ENCODE peak calls at places on chromosomes 5 and 9, in five cellular contexts. One of them, this sample, is unnamed.

GRCh38 chr9:114559830-114560520 is 27.6 kb upstream of the ATP6V1G1 start:
- DNase-seq in fibroblast of mammary gland: no peak
- DNase-seq in body of pancreas: no peak
- DNase-seq in SK-N-SH: no peak
- DNase-seq in AG04449: no peak
- DNase-seq in this sample: no peak

GRCh38 chr5:17087035-17087434 is 130.4 kb upstream of the BASP1 start:
- DNase-seq in body of pancreas: no peak
- DNase-seq in fibroblast of mammary gland: no peak
- DNase-seq in SK-N-SH: no peak
- DNase-seq in AG04449: no peak
- DNase-seq in this sample: no peak

GRCh38 chr5:154157483-154158378 is 32.8 kb upstream of the GALNT10 start:
- DNase-seq in body of pancreas: no peak
- DNase-seq in AG04449: no peak
- DNase-seq in SK-N-SH: no peak
- DNase-seq in fibroblast of mammary gland: no peak
- DNase-seq in this sample: no peak

GRCh38 chr5:65037845-65038815 is 269.4 kb downstream of the CWC27 start:
- DNase-seq in SK-N-SH: no peak
- DNase-seq in body of pancreas: peak; percentile 28
- DNase-seq in AG04449: no peak
- DNase-seq in fibroblast of mammary gland: no peak
- DNase-seq in this sample: no peak

GRCh38 chr5:27821681-27822080 is 783.3 kb upstream of the CDH9 start:
- DNase-seq in AG04449: no peak
- DNase-seq in SK-N-SH: no peak
- DNase-seq in fibroblast of mammary gland: no peak
- DNase-seq in body of pancreas: no peak
- DNase-seq in this sample: no peak

GRCh38 chr9:76155361-76155760 is 238.9 kb downstream of the RFK start:
- DNase-seq in AG04449: no peak
- DNase-seq in body of pancreas: no peak
- DNase-seq in SK-N-SH: no peak
- DNase-seq in fibroblast of mammary gland: no peak
- DNase-seq in this sample: no peak

GRCh38 chr5:32710335-32710858 is 724 bp upstream of the NPR3 start:
- DNase-seq in fibroblast of mammary gland: peak; percentile 21
- DNase-seq in SK-N-SH: peak; percentile 41
- DNase-seq in body of pancreas: peak; percentile 25
- DNase-seq in AG04449: no peak
- DNase-seq in this sample: no peak

GRCh38 chr9:72313507-72313906 is 51.5 kb downstream of the ZFAND5 start:
- DNase-seq in body of pancreas: no peak
- DNase-seq in AG04449: no peak
- DNase-seq in SK-N-SH: no peak
- DNase-seq in fibroblast of mammary gland: no peak
- DNase-seq in this sample: no peak

GRCh38 chr5:180806351-180807011 is 3.9 kb upstream of the MGAT1 start:
- DNase-seq in fibroblast of mammary gland: no peak
- DNase-seq in SK-N-SH: no peak
- DNase-seq in body of pancreas: no peak
- DNase-seq in AG04449: no peak
- DNase-seq in this sample: no peak

GRCh38 chr5:127685662-127686061 is 17.5 kb upstream of the CCDC192 start:
- DNase-seq in body of pancreas: no peak
- DNase-seq in fibroblast of mammary gland: peak; percentile 41
- DNase-seq in SK-N-SH: no peak
- DNase-seq in AG04449: no peak
- DNase-seq in this sample: no peak

GRCh38 chr9:16290169-16290568 is 580.3 kb downstream of the BNC2 start:
- DNase-seq in SK-N-SH: no peak
- DNase-seq in body of pancreas: no peak
- DNase-seq in fibroblast of mammary gland: no peak
- DNase-seq in AG04449: no peak
- DNase-seq in this sample: no peak

GRCh38 chr9:70902705-70903131 is 218.7 kb downstream of the TRPM3 start:
- DNase-seq in SK-N-SH: no peak
- DNase-seq in AG04449: peak; percentile 99
- DNase-seq in body of pancreas: no peak
- DNase-seq in fibroblast of mammary gland: peak; percentile 100
- DNase-seq in this sample: no peak

GRCh38 chr5:87499478-87500410 is 87.0 kb upstream of the CCNH start:
- DNase-seq in fibroblast of mammary gland: peak; percentile 2
- DNase-seq in AG04449: no peak
- DNase-seq in body of pancreas: no peak
- DNase-seq in SK-N-SH: no peak
- DNase-seq in this sample: no peak

GRCh38 chr9:127854169-127854833 is at the start of gene ENG:
- DNase-seq in fibroblast of mammary gland: peak; percentile 48
- DNase-seq in AG04449: no peak
- DNase-seq in body of pancreas: peak; percentile 53
- DNase-seq in SK-N-SH: peak; percentile 85
- DNase-seq in this sample: peak; percentile 90

GRCh38 chr9:97529363-97530076 is 28.1 kb downstream of the TMOD1 start:
- DNase-seq in AG04449: no peak
- DNase-seq in SK-N-SH: no peak
- DNase-seq in fibroblast of mammary gland: peak; percentile 50
- DNase-seq in body of pancreas: no peak
- DNase-seq in this sample: no peak

GRCh38 chr9:22990349-22990748 is 543.7 kb downstream of the DMRTA1 start:
- DNase-seq in SK-N-SH: no peak
- DNase-seq in fibroblast of mammary gland: no peak
- DNase-seq in body of pancreas: no peak
- DNase-seq in AG04449: no peak
- DNase-seq in this sample: no peak

GRCh38 chr5:61667523-61668229 is 335.6 kb downstream of the ZSWIM6 start:
- DNase-seq in AG04449: no peak
- DNase-seq in body of pancreas: no peak
- DNase-seq in fibroblast of mammary gland: peak; percentile 35
- DNase-seq in SK-N-SH: no peak
- DNase-seq in this sample: no peak

GRCh38 chr5:134020188-134020587 is 15.4 kb upstream of the VDAC1 start:
- DNase-seq in SK-N-SH: no peak
- DNase-seq in fibroblast of mammary gland: no peak
- DNase-seq in AG04449: no peak
- DNase-seq in body of pancreas: peak; percentile 43
- DNase-seq in this sample: no peak

GRCh38 chr9:129933709-129934586 is 98.7 kb downstream of the USP20 start:
- DNase-seq in AG04449: no peak
- DNase-seq in body of pancreas: no peak
- DNase-seq in SK-N-SH: peak; percentile 49
- DNase-seq in fibroblast of mammary gland: peak; percentile 38
- DNase-seq in this sample: no peak

GRCh38 chr5:32531885-32532520 is 53.4 kb upstream of the SUB1 start:
- DNase-seq in body of pancreas: no peak
- DNase-seq in fibroblast of mammary gland: peak; percentile 71
- DNase-seq in AG04449: no peak
- DNase-seq in SK-N-SH: no peak
- DNase-seq in this sample: no peak

GRCh38 chr5:79285833-79286232 is 49.9 kb downstream of the JMY start:
- DNase-seq in fibroblast of mammary gland: no peak
- DNase-seq in SK-N-SH: no peak
- DNase-seq in body of pancreas: no peak
- DNase-seq in AG04449: no peak
- DNase-seq in this sample: no peak

GRCh38 chr9:97572892-97573365 is 60.2 kb downstream of the TSTD2 start:
- DNase-seq in fibroblast of mammary gland: no peak
- DNase-seq in body of pancreas: no peak
- DNase-seq in SK-N-SH: no peak
- DNase-seq in AG04449: no peak
- DNase-seq in this sample: no peak

GRCh38 chr9:131530546-131530929 is 525 bp downstream of the UCK1 start:
- DNase-seq in fibroblast of mammary gland: peak; percentile 18
- DNase-seq in body of pancreas: peak; percentile 57
- DNase-seq in SK-N-SH: peak; percentile 84
- DNase-seq in AG04449: no peak
- DNase-seq in this sample: no peak

GRCh38 chr5:143251175-143251574 is 152.3 kb downstream of the NR3C1 start:
- DNase-seq in body of pancreas: no peak
- DNase-seq in AG04449: no peak
- DNase-seq in fibroblast of mammary gland: no peak
- DNase-seq in SK-N-SH: no peak
- DNase-seq in this sample: no peak

GRCh38 chr5:139885172-139885856 is 89.7 kb downstream of the PSD2 start:
- DNase-seq in AG04449: no peak
- DNase-seq in SK-N-SH: no peak
- DNase-seq in body of pancreas: no peak
- DNase-seq in fibroblast of mammary gland: no peak
- DNase-seq in this sample: no peak

GRCh38 chr5:113283558-113283957 is 151.2 kb downstream of the TSSK1B start:
- DNase-seq in SK-N-SH: no peak
- DNase-seq in body of pancreas: no peak
- DNase-seq in AG04449: no peak
- DNase-seq in fibroblast of mammary gland: no peak
- DNase-seq in this sample: no peak

GRCh38 chr5:113278976-113279375 is 155.8 kb downstream of the TSSK1B start:
- DNase-seq in SK-N-SH: no peak
- DNase-seq in body of pancreas: no peak
- DNase-seq in AG04449: no peak
- DNase-seq in fibroblast of mammary gland: no peak
- DNase-seq in this sample: no peak

GRCh38 chr5:113280541-113280940 is 154.2 kb downstream of the TSSK1B start:
- DNase-seq in fibroblast of mammary gland: no peak
- DNase-seq in AG04449: no peak
- DNase-seq in SK-N-SH: no peak
- DNase-seq in body of pancreas: no peak
- DNase-seq in this sample: no peak

GRCh38 chr5:113281194-113281593 is 153.6 kb downstream of the TSSK1B start:
- DNase-seq in body of pancreas: no peak
- DNase-seq in AG04449: no peak
- DNase-seq in SK-N-SH: peak; percentile 16
- DNase-seq in fibroblast of mammary gland: no peak
- DNase-seq in this sample: no peak

DNA sequence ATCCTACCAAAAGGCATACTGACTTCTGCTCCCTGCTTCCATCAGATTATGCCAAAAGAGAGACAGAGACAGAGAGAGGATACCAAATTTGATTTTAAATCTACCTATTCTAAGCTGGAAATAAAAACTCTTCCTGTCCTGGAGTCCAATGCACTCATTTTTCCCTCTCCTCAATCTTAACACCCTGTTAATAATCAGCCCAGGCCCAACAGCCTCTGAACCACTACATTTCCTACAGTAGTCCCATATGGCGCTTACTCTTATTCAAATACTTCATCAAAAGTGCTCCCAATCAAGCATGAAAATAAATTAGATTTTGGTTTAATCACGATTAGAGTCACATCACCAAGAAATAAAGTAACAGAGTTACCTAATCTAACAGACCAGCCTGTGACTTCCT is 152.3 kb downstream of the TSSK1B start:
- DNase-seq in AG04449: no peak
- DNase-seq in fibroblast of mammary gland: no peak
- DNase-seq in SK-N-SH: no peak
- DNase-seq in body of pancreas: no peak
- DNase-seq in this sample: no peak
- TF ChIP-seq CTCF in AG04449: no peak
- TF ChIP-seq CTCF in fibroblast of mammary gland: no peak
- TF ChIP-seq CTCF in SK-N-SH: no peak
- TF ChIP-seq CTCF in body of pancreas: no peak
- TF ChIP-seq CTCF in this sample: no peak

DNA sequence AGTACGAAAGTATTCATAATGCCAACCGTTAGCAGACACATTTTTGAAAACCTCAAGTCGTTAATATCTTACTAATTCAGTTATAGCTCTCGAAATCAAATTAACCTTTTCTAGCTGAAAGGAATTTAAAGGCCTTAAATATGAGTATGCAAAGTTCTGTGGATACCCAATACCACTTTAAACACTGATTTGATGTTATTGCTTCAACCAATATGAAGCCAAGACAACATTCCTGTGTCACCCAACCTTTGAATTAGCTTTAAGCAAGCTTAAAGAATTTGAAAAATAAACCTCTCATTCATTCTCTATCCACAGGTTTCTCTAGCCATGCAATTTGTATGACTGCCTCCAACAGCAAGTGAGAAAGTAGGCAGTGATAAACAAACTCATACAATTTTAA is 204.4 kb downstream of the MCTP1 start:
- DNase-seq in body of pancreas: no peak
- DNase-seq in SK-N-SH: no peak
- DNase-seq in AG04449: no peak
- DNase-seq in fibroblast of mammary gland: no peak
- DNase-seq in this sample: no peak
- TF ChIP-seq CTCF in body of pancreas: no peak
- TF ChIP-seq CTCF in SK-N-SH: no peak
- TF ChIP-seq CTCF in AG04449: no peak
- TF ChIP-seq CTCF in fibroblast of mammary gland: no peak
- TF ChIP-seq CTCF in this sample: no peak

DNA sequence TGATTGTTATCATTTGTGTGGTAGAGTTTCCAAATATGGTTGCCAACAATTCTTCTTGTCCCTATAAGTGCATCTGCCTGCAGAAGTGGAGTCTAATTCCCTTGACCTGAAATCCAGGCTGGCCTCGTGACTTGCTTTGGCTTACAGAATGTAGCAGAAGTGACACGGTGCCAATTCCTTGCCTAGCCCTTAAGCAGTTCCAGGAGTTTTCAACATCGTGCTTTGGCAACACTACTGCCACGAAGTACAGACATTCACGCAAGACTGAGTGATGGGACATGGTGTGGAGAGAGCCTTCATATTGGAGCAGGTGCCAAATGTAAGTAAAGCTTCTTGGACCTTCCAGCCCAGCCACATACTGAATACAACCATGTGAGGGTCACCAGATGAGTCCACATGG is 92.9 kb upstream of the NEK6 start:
- DNase-seq in fibroblast of mammary gland: peak; percentile 9
- DNase-seq in AG04449: no peak
- DNase-seq in body of pancreas: peak; percentile 7
- DNase-seq in SK-N-SH: no peak
- DNase-seq in this sample: no peak
- TF ChIP-seq CTCF in fibroblast of mammary gland: no peak
- TF ChIP-seq CTCF in AG04449: no peak
- TF ChIP-seq CTCF in body of pancreas: no peak
- TF ChIP-seq CTCF in SK-N-SH: no peak
- TF ChIP-seq CTCF in this sample: no peak

GRCh38 chr9:34684145-34684544 is 6.9 kb downstream of the CCL19 start:
- DNase-seq in body of pancreas: no peak
- DNase-seq in SK-N-SH: no peak
- DNase-seq in fibroblast of mammary gland: no peak
- DNase-seq in AG04449: no peak
- DNase-seq in this sample: no peak
- TF ChIP-seq CTCF in body of pancreas: no peak
- TF ChIP-seq CTCF in SK-N-SH: no peak
- TF ChIP-seq CTCF in fibroblast of mammary gland: no peak
- TF ChIP-seq CTCF in AG04449: no peak
- TF ChIP-seq CTCF in this sample: no peak

DNA sequence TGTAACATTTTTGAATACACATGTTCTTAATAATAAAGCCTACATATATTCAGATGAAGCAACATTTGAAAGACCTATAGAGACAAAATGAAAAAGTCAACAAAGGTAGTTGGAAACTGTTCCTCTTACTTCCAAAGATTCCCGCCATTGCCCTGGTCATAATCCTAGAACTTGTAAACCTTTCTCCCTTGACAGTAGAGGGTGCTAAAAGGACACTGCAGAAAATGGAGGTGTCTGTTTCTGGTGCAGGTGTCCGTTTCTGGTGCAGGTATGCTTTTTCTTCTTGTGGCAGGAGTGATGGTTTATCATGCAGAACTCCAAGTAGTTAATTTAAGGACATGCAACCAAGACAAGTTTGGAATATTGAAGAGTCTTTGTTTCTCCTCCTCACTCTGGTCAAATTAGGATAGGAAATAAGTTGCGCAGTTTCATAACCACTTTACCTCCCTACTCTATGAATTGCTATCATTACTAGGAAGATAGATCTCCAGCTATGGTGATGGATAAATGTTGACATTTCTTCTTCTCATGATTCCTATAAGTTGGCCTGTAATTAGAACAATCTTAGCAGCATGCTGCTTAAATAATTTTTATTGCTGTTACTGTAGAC is 56.0 kb upstream of the FAM174A start:
- DNase-seq in body of pancreas: no peak
- DNase-seq in fibroblast of mammary gland: peak; percentile 19
- DNase-seq in SK-N-SH: peak; percentile 3
- DNase-seq in AG04449: no peak
- DNase-seq in this sample: no peak
- TF ChIP-seq CTCF in body of pancreas: peak; percentile 68
- TF ChIP-seq CTCF in fibroblast of mammary gland: peak; percentile 46
- TF ChIP-seq CTCF in SK-N-SH: peak; percentile 63
- TF ChIP-seq CTCF in AG04449: no peak
- TF ChIP-seq CTCF in this sample: peak; percentile 51